ENCODE peak calls at places on chromosomes 11 and 22, in eight cellular contexts. One of them, this sample, is unnamed.

GRCh38 chr22:50176850-50177536 is 6.5 kb downstream of the PANX2 start:
- DNase-seq in T-helper 1 cell: no peak
- DNase-seq in IMR-90: no peak
- DNase-seq in NCI-H1092: no peak
- DNase-seq in SK-MEL-5: no peak
- DNase-seq in nephron progenitor cell: no peak
- DNase-seq in left cardiac atrium: no peak
- DNase-seq in GM12892: no peak
- DNase-seq in this sample: no peak

GRCh38 chr11:74325649-74326645 is 14.5 kb upstream of the P4HA3 start:
- DNase-seq in T-helper 1 cell: no peak
- DNase-seq in IMR-90: peak
- DNase-seq in NCI-H1092: peak
- DNase-seq in SK-MEL-5: peak
- DNase-seq in nephron progenitor cell: no peak
- DNase-seq in left cardiac atrium: peak
- DNase-seq in GM12892: no peak
- DNase-seq in this sample: peak

GRCh38 chr11:2156416-2157182 is 4.4 kb downstream of the INS start:
- DNase-seq in T-helper 1 cell: peak
- DNase-seq in IMR-90: peak
- DNase-seq in NCI-H1092: peak
- DNase-seq in SK-MEL-5: peak
- DNase-seq in nephron progenitor cell: peak
- DNase-seq in left cardiac atrium: peak
- DNase-seq in GM12892: peak
- DNase-seq in this sample: no peak

GRCh38 chr11:1153951-1154487 is 3.7 kb upstream of the MUC5AC start:
- DNase-seq in T-helper 1 cell: no peak
- DNase-seq in IMR-90: peak
- DNase-seq in NCI-H1092: no peak
- DNase-seq in SK-MEL-5: peak
- DNase-seq in nephron progenitor cell: no peak
- DNase-seq in left cardiac atrium: peak
- DNase-seq in GM12892: no peak
- DNase-seq in this sample: no peak

GRCh38 chr22:26740253-26740652 is 82.9 kb downstream of the MIAT start:
- DNase-seq in T-helper 1 cell: no peak
- DNase-seq in IMR-90: no peak
- DNase-seq in NCI-H1092: no peak
- DNase-seq in SK-MEL-5: no peak
- DNase-seq in nephron progenitor cell: peak
- DNase-seq in left cardiac atrium: no peak
- DNase-seq in GM12892: no peak
- DNase-seq in this sample: no peak

GRCh38 chr22:48319321-48320047 is 1508.2 kb downstream of the BRD1 start:
- DNase-seq in T-helper 1 cell: no peak
- DNase-seq in IMR-90: no peak
- DNase-seq in NCI-H1092: no peak
- DNase-seq in SK-MEL-5: no peak
- DNase-seq in nephron progenitor cell: no peak
- DNase-seq in left cardiac atrium: no peak
- DNase-seq in GM12892: no peak
- DNase-seq in this sample: no peak

GRCh38 chr11:13687271-13687670 is 18.8 kb downstream of the FAR1 start:
- DNase-seq in T-helper 1 cell: no peak
- DNase-seq in IMR-90: no peak
- DNase-seq in NCI-H1092: no peak
- DNase-seq in SK-MEL-5: no peak
- DNase-seq in nephron progenitor cell: no peak
- DNase-seq in left cardiac atrium: no peak
- DNase-seq in GM12892: no peak
- DNase-seq in this sample: no peak

GRCh38 chr11:44339530-44339883 is 29.6 kb upstream of the ALX4 start:
- DNase-seq in T-helper 1 cell: no peak
- DNase-seq in IMR-90: no peak
- DNase-seq in NCI-H1092: no peak
- DNase-seq in SK-MEL-5: no peak
- DNase-seq in nephron progenitor cell: no peak
- DNase-seq in left cardiac atrium: no peak
- DNase-seq in GM12892: no peak
- DNase-seq in this sample: no peak

GRCh38 chr22:21621025-21621424 is 8.8 kb downstream of the YDJC start:
- DNase-seq in T-helper 1 cell: no peak
- DNase-seq in IMR-90: no peak
- DNase-seq in NCI-H1092: no peak
- DNase-seq in SK-MEL-5: no peak
- DNase-seq in nephron progenitor cell: no peak
- DNase-seq in left cardiac atrium: no peak
- DNase-seq in GM12892: no peak
- DNase-seq in this sample: no peak

GRCh38 chr22:18000441-18001039 is 23.8 kb downstream of the MICAL3 start:
- DNase-seq in T-helper 1 cell: no peak
- DNase-seq in IMR-90: no peak
- DNase-seq in NCI-H1092: no peak
- DNase-seq in SK-MEL-5: no peak
- DNase-seq in nephron progenitor cell: peak
- DNase-seq in left cardiac atrium: no peak
- DNase-seq in GM12892: no peak
- DNase-seq in this sample: no peak

GRCh38 chr22:38837414-38837813 is 6.4 kb downstream of the NPTXR start:
- DNase-seq in T-helper 1 cell: no peak
- DNase-seq in IMR-90: no peak
- DNase-seq in NCI-H1092: no peak
- DNase-seq in SK-MEL-5: no peak
- DNase-seq in nephron progenitor cell: no peak
- DNase-seq in left cardiac atrium: no peak
- DNase-seq in GM12892: no peak
- DNase-seq in this sample: no peak

GRCh38 chr22:37747090-37747714 is 50.4 kb downstream of the TRIOBP start:
- DNase-seq in T-helper 1 cell: peak
- DNase-seq in IMR-90: peak
- DNase-seq in NCI-H1092: no peak
- DNase-seq in SK-MEL-5: peak
- DNase-seq in nephron progenitor cell: peak
- DNase-seq in left cardiac atrium: peak
- DNase-seq in GM12892: no peak
- DNase-seq in this sample: no peak

GRCh38 chr22:21646608-21647590 is 4.8 kb downstream of the SDF2L1 start:
- DNase-seq in T-helper 1 cell: peak
- DNase-seq in IMR-90: peak
- DNase-seq in NCI-H1092: peak
- DNase-seq in SK-MEL-5: peak
- DNase-seq in nephron progenitor cell: peak
- DNase-seq in left cardiac atrium: peak
- DNase-seq in GM12892: no peak
- DNase-seq in this sample: no peak

GRCh38 chr22:40220316-40221054 is 42.8 kb downstream of the TNRC6B start:
- DNase-seq in T-helper 1 cell: no peak
- DNase-seq in IMR-90: no peak
- DNase-seq in NCI-H1092: no peak
- DNase-seq in SK-MEL-5: no peak
- DNase-seq in nephron progenitor cell: no peak
- DNase-seq in left cardiac atrium: no peak
- DNase-seq in GM12892: no peak
- DNase-seq in this sample: no peak

GRCh38 chr22:23161574-23161973 is 16.3 kb downstream of the RAB36 start:
- DNase-seq in T-helper 1 cell: no peak
- DNase-seq in IMR-90: no peak
- DNase-seq in NCI-H1092: no peak
- DNase-seq in SK-MEL-5: no peak
- DNase-seq in nephron progenitor cell: no peak
- DNase-seq in left cardiac atrium: no peak
- DNase-seq in GM12892: no peak
- DNase-seq in this sample: no peak

GRCh38 chr22:32355760-32356159 is 1.9 kb upstream of the RFPL3 start:
- DNase-seq in T-helper 1 cell: no peak
- DNase-seq in IMR-90: no peak
- DNase-seq in NCI-H1092: peak
- DNase-seq in SK-MEL-5: peak
- DNase-seq in nephron progenitor cell: no peak
- DNase-seq in left cardiac atrium: no peak
- DNase-seq in GM12892: no peak
- DNase-seq in this sample: no peak

GRCh38 chr22:38850941-38851849 is 7.4 kb upstream of the NPTXR start:
- DNase-seq in T-helper 1 cell: no peak
- DNase-seq in IMR-90: peak
- DNase-seq in NCI-H1092: no peak
- DNase-seq in SK-MEL-5: no peak
- DNase-seq in nephron progenitor cell: no peak
- DNase-seq in left cardiac atrium: no peak
- DNase-seq in GM12892: no peak
- DNase-seq in this sample: no peak

GRCh38 chr22:24179478-24180210 is 1.6 kb upstream of the SUSD2 start:
- DNase-seq in T-helper 1 cell: no peak
- DNase-seq in IMR-90: no peak
- DNase-seq in NCI-H1092: no peak
- DNase-seq in SK-MEL-5: no peak
- DNase-seq in nephron progenitor cell: no peak
- DNase-seq in left cardiac atrium: no peak
- DNase-seq in GM12892: no peak
- DNase-seq in this sample: no peak

GRCh38 chr11:6404341-6405038 is 14.2 kb downstream of the SMPD1 start:
- DNase-seq in T-helper 1 cell: peak
- DNase-seq in IMR-90: peak
- DNase-seq in NCI-H1092: no peak
- DNase-seq in SK-MEL-5: no peak
- DNase-seq in nephron progenitor cell: no peak
- DNase-seq in left cardiac atrium: no peak
- DNase-seq in GM12892: no peak
- DNase-seq in this sample: no peak

GRCh38 chr11:18347471-18348125 is 25.2 kb downstream of the GTF2H1 start:
- DNase-seq in T-helper 1 cell: no peak
- DNase-seq in IMR-90: peak
- DNase-seq in NCI-H1092: no peak
- DNase-seq in SK-MEL-5: no peak
- DNase-seq in nephron progenitor cell: no peak
- DNase-seq in left cardiac atrium: no peak
- DNase-seq in GM12892: no peak
- DNase-seq in this sample: no peak

GRCh38 chr11:126406368-126406767 is 50.9 kb downstream of the ST3GAL4 start:
- DNase-seq in T-helper 1 cell: no peak
- DNase-seq in IMR-90: no peak
- DNase-seq in NCI-H1092: no peak
- DNase-seq in SK-MEL-5: no peak
- DNase-seq in nephron progenitor cell: no peak
- DNase-seq in left cardiac atrium: no peak
- DNase-seq in GM12892: no peak
- DNase-seq in this sample: no peak

GRCh38 chr11:2524446-2525165 is 79.8 kb downstream of the KCNQ1 start:
- DNase-seq in T-helper 1 cell: no peak
- DNase-seq in IMR-90: no peak
- DNase-seq in NCI-H1092: no peak
- DNase-seq in SK-MEL-5: no peak
- DNase-seq in nephron progenitor cell: peak
- DNase-seq in left cardiac atrium: peak
- DNase-seq in GM12892: peak
- DNase-seq in this sample: peak

GRCh38 chr11:119861160-119861559 is 132.2 kb upstream of the NECTIN1 start:
- DNase-seq in T-helper 1 cell: no peak
- DNase-seq in IMR-90: no peak
- DNase-seq in NCI-H1092: no peak
- DNase-seq in SK-MEL-5: no peak
- DNase-seq in nephron progenitor cell: no peak
- DNase-seq in left cardiac atrium: no peak
- DNase-seq in GM12892: no peak
- DNase-seq in this sample: no peak

GRCh38 chr11:44301856-44302231 is 8.1 kb downstream of the ALX4 start:
- DNase-seq in T-helper 1 cell: no peak
- DNase-seq in IMR-90: no peak
- DNase-seq in NCI-H1092: no peak
- DNase-seq in SK-MEL-5: no peak
- DNase-seq in nephron progenitor cell: no peak
- DNase-seq in left cardiac atrium: no peak
- DNase-seq in GM12892: no peak
- DNase-seq in this sample: no peak

GRCh38 chr11:2976289-2977063 is 15.7 kb downstream of the NAP1L4 start:
- DNase-seq in T-helper 1 cell: no peak
- DNase-seq in IMR-90: no peak
- DNase-seq in NCI-H1092: no peak
- DNase-seq in SK-MEL-5: no peak
- DNase-seq in nephron progenitor cell: no peak
- DNase-seq in left cardiac atrium: no peak
- DNase-seq in GM12892: no peak
- DNase-seq in this sample: no peak

GRCh38 chr11:124446926-124447325 is 1.4 kb upstream of the OR8B8 start:
- DNase-seq in T-helper 1 cell: no peak
- DNase-seq in IMR-90: peak
- DNase-seq in NCI-H1092: no peak
- DNase-seq in SK-MEL-5: no peak
- DNase-seq in nephron progenitor cell: no peak
- DNase-seq in left cardiac atrium: no peak
- DNase-seq in GM12892: no peak
- DNase-seq in this sample: no peak

GRCh38 chr11:124467376-124468061 is 22.0 kb upstream of the OR8B8 start:
- DNase-seq in T-helper 1 cell: no peak
- DNase-seq in IMR-90: peak
- DNase-seq in NCI-H1092: no peak
- DNase-seq in SK-MEL-5: no peak
- DNase-seq in nephron progenitor cell: peak
- DNase-seq in left cardiac atrium: peak
- DNase-seq in GM12892: no peak
- DNase-seq in this sample: no peak

GRCh38 chr22:24554316-24555159 is at the start of gene GUCD1:
- DNase-seq in T-helper 1 cell: peak
- DNase-seq in IMR-90: peak
- DNase-seq in NCI-H1092: peak
- DNase-seq in SK-MEL-5: peak
- DNase-seq in nephron progenitor cell: peak
- DNase-seq in left cardiac atrium: no peak
- DNase-seq in GM12892: no peak
- DNase-seq in this sample: no peak

GRCh38 chr11:72781063-72781312 is 12.9 kb downstream of the STARD10 start:
- DNase-seq in T-helper 1 cell: no peak
- DNase-seq in IMR-90: no peak
- DNase-seq in NCI-H1092: no peak
- DNase-seq in SK-MEL-5: no peak
- DNase-seq in nephron progenitor cell: no peak
- DNase-seq in left cardiac atrium: no peak
- DNase-seq in GM12892: no peak
- DNase-seq in this sample: no peak

GRCh38 chr11:11856638-11857037 is 14.9 kb downstream of the USP47 start:
- DNase-seq in T-helper 1 cell: peak
- DNase-seq in IMR-90: no peak
- DNase-seq in NCI-H1092: no peak
- DNase-seq in SK-MEL-5: peak
- DNase-seq in nephron progenitor cell: no peak
- DNase-seq in left cardiac atrium: no peak
- DNase-seq in GM12892: no peak
- DNase-seq in this sample: no peak

GRCh38 chr11:35162795-35163194 is 23.8 kb downstream of the CD44 start:
- DNase-seq in T-helper 1 cell: no peak
- DNase-seq in IMR-90: peak
- DNase-seq in NCI-H1092: no peak
- DNase-seq in SK-MEL-5: no peak
- DNase-seq in nephron progenitor cell: no peak
- DNase-seq in left cardiac atrium: no peak
- DNase-seq in GM12892: no peak
- DNase-seq in this sample: no peak

GRCh38 chr22:17436382-17436951 is 67.2 kb downstream of the CECR2 start:
- DNase-seq in T-helper 1 cell: no peak
- DNase-seq in IMR-90: no peak
- DNase-seq in NCI-H1092: no peak
- DNase-seq in SK-MEL-5: no peak
- DNase-seq in nephron progenitor cell: peak
- DNase-seq in left cardiac atrium: no peak
- DNase-seq in GM12892: no peak
- DNase-seq in this sample: no peak